ENCODE peak calls at places on chromosomes 5 and 9, in five cellular contexts. H is esophagus squamous epithelium, G is uterus, W is transverse colon, Y is heart left ventricle. D is an unnamed sample.

GRCh38 chr5:163447875-163448274 is 10.5 kb downstream of the CCNG1 start:
- DNase-seq in H (no peak), G (no peak), W (no peak), Y (no peak), D (no peak)

GRCh38 chr5:160009591-160009989 is 651 bp downstream of the TTC1 start:
- DNase-seq in H (no peak), G (no peak), W (no peak), Y (no peak), D (no peak)

GRCh38 chr5:154356256-154356655 is 89.5 kb upstream of the SAP30L start:
- DNase-seq in H (no peak), G (no peak), W (no peak), Y (no peak), D (no peak)

GRCh38 chr9:21777701-21778100 is 24.7 kb upstream of the MTAP start:
- DNase-seq in H (no peak), G (no peak), W (no peak), Y (no peak), D (no peak)

GRCh38 chr5:55577353-55578060 is 42.7 kb upstream of the PLPP1 start:
- DNase-seq in H (no peak), G (peak), W (peak), Y (peak), D (no peak)

GRCh38 chr5:128305341-128305740 is 221.8 kb downstream of the SLC12A2 start:
- DNase-seq in H (no peak), G (no peak), W (no peak), Y (no peak), D (no peak)

GRCh38 chr9:120941046-120941770 is 14.6 kb upstream of the TRAF1 start:
- DNase-seq in H (no peak), G (no peak), W (no peak), Y (no peak), D (no peak)

GRCh38 chr5:9715891-9716335 is 85.8 kb upstream of the TAS2R1 start:
- DNase-seq in H (no peak), G (no peak), W (no peak), Y (no peak), D (no peak)

GRCh38 chr5:108326982-108327381 is 54.9 kb downstream of the FBXL17 start:
- DNase-seq in H (no peak), G (no peak), W (no peak), Y (no peak), D (no peak)

GRCh38 chr5:174777116-174777515 is 52.7 kb downstream of the MSX2 start:
- DNase-seq in H (no peak), G (no peak), W (no peak), Y (no peak), D (no peak)

GRCh38 chr9:131161585-131161984 is 36.2 kb downstream of the NUP214 start:
- DNase-seq in H (no peak), G (no peak), W (no peak), Y (no peak), D (no peak)

DNA sequence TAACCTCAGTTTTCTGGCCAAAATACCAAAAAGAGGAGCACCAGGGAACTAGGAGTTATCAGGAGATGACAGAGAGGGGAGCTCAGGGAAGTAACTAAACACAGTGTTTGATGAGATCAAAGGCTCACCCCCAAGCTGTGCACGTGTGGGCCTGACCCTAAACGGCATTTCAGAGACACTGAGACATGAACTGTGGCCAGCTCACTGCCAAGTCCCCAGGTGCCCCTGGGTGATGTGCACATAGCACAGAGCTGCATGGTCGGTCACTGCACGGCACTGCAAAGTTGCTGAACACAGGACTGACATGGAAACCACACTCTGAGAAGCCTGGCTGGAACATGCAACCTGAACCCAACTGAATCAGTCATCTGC is 26.7 kb downstream of the AK8 start:
- DNase-seq in H (no peak), G (no peak), W (no peak), Y (no peak), D (no peak)
- H3K27ac ChIP-seq in H (no peak), G (no peak), W (no peak), Y (no peak), D (no peak)

DNA sequence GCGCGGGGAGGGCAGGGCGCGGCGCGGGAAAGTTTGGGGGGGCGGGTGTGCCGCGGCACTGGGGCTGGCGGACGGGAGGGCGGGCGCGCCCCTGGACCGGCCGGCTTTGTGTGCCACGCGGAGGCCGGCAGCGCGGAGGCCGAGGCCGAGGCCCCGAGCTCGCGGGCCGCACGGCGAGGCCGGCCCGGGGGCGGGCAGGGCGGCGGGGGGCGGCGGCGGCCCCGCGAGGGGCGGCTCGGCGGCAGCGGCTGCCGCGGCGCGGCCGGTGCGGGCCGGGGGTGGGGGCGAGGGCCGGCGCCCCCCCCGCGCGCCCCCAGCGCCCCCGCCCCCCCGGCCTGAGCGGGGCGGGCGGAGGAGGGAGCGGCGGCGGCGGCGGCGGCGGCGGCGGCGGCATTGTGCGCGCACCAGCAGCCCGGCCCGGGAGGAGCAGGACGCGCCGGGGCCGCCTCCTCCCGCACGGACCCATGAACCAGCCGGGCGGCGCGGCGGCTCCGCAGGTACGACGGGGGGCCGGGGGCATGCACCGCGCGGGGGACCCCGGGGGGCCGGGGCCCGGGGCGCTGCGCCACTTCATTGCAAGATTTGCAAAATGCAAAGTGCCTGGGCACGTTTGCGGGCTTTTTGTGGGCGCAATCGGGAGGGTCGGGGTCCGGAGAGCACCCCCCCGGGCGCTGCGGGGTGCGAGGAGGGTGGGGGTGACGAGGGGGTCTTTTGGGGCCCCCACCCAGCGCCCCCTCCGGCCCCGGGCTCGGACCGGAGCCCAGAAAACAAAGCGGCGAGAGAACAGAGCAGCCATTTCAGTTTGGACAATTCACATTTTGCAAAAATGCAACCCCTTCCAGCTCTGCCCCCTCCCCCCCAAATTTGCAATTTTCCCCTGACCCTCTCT is at the start of gene ZNF618:
- DNase-seq in H (no peak), G (peak), W (peak), Y (peak), D (no peak)
- TF ChIP-seq POLR2A in H (no peak), G (no peak), W (no peak), Y (no peak), D (no peak)

DNA sequence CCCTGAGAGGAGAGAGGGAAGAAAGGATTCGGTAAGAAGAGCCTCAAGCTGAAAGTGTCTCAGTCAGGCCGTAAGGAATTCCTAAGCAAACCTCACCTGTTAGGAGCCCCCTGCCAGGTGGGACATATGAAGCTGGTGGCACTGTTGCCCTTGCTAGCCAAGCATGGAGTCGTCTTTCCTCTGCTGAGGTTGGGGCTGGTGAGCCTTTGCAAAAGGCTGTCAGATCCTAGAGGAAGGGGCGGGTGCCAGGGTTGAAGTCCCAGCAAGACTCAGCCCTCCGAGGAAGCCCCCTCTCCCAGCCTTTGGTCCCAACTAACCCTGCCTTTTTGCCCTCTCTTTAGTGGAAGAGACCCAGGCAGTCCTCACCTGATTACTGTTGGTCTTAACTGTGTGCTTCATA is 5.5 kb upstream of the SMIM32 start:
- DNase-seq in H (no peak), G (no peak), W (no peak), Y (no peak), D (no peak)
- H3K27ac ChIP-seq in H (no peak), G (no peak), W (no peak), Y (no peak), D (no peak)

GRCh38 chr9:8297047-8297446 is 497.5 kb upstream of the DMAC1 start:
- DNase-seq in H (no peak), G (no peak), W (no peak), Y (no peak), D (no peak)

GRCh38 chr9:8304720-8305119 is 505.1 kb upstream of the DMAC1 start:
- DNase-seq in H (no peak), G (no peak), W (no peak), Y (no peak), D (no peak)

DNA sequence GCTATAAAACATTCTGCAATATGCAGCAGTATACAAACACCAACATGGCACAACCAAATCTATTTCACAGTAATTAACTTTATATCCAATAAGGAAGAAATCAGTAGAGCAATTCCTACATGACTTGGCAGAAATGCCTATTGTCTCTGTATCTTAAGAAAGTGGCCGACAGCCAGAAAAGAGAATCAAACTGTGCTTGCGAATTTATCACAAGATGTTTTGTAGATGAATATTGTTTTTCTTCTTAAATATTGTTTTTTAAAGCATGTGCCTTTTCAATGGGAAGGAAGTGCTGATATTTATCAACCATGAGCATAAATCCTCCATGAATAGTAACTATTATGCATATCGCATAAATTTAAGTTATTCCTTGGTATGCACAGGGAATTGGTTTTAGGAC is 501.7 kb upstream of the DMAC1 start:
- DNase-seq in H (no peak), G (no peak), W (no peak), Y (no peak), D (no peak)
- TF ChIP-seq POLR2A in H (no peak), G (no peak), W (no peak), Y (no peak), D (no peak)

GRCh38 chr9:27085456-27085855 is 23.6 kb upstream of the TEK start:
- DNase-seq in H (no peak), G (no peak), W (no peak), Y (no peak), D (no peak)

GRCh38 chr9:27088981-27089380 is 20.0 kb upstream of the TEK start:
- DNase-seq in H (no peak), G (no peak), W (no peak), Y (no peak), D (no peak)

GRCh38 chr9:27090231-27090630 is 18.8 kb upstream of the TEK start:
- DNase-seq in H (no peak), G (no peak), W (no peak), Y (no peak), D (no peak)

GRCh38 chr9:27089706-27090105 is 19.3 kb upstream of the TEK start:
- DNase-seq in H (no peak), G (no peak), W (no peak), Y (no peak), D (no peak)

GRCh38 chr9:27086818-27087680 is 22.0 kb upstream of the TEK start:
- DNase-seq in H (no peak), G (no peak), W (no peak), Y (no peak), D (no peak)
- H3K27ac ChIP-seq in H (no peak), G (no peak), W (no peak), Y (no peak), D (peak)

D was measured in tibial nerve.